ENCODE peak calls at places on chromosomes 7 and 10, in ten cellular contexts. U, Q, T, J, D, P, X, E, B and Z are unnamed samples.

GRCh38 chr10:91634246-91634645 is 1.4 kb upstream of the PPP1R3C start:
- DNase-seq in Q (no peak), U (no peak), E (no peak), X (no peak), P (no peak), D (no peak), T (no peak), J (no peak), B (no peak), Z (no peak)

GRCh38 chr10:46024948-46025347 is 5.5 kb downstream of the NCOA4 start:
- DNase-seq in J (no peak), U (no peak), P (no peak), T (no peak), X (no peak), Q (peak; percentile 69), D (no peak), E (no peak), B (no peak), Z (no peak)

GRCh38 chr10:110076559-110077318 is 69.0 kb downstream of the ADD3 start:
- DNase-seq in T (peak; percentile 75), U (no peak), D (peak; percentile 64), X (peak; percentile 94), B (peak; percentile 58), E (no peak), P (peak; percentile 44), Q (peak; percentile 96), J (no peak), Z (peak; percentile 65)

GRCh38 chr7:101108330-101108857 is 18.5 kb upstream of the SERPINE1 start:
- DNase-seq in E (no peak), D (peak; percentile 10), T (no peak), J (no peak), U (peak; percentile 90), Q (peak; percentile 62), P (peak; percentile 59), B (no peak), X (no peak), Z (no peak)

GRCh38 chr10:89091501-89091900 is 100.9 kb downstream of the FAS start:
- DNase-seq in J (no peak), E (no peak), T (no peak), X (no peak), P (no peak), D (no peak), B (no peak), U (no peak), Q (peak; percentile 66), Z (no peak)

GRCh38 chr10:14302035-14302434 is 28.7 kb downstream of the FRMD4A start:
- DNase-seq in D (no peak), U (no peak), E (no peak), Q (peak; percentile 55), T (no peak), P (no peak), B (peak; percentile 45), J (no peak), X (peak; percentile 5), Z (no peak)

GRCh38 chr7:10815546-10815945 is 158.1 kb upstream of the PHF14 start:
- DNase-seq in U (no peak), P (no peak), E (no peak), T (no peak), Q (no peak), D (no peak), J (no peak), B (no peak), X (no peak), Z (no peak)

GRCh38 chr7:100064162-100064561 is 14.6 kb downstream of the ZSCAN21 start:
- DNase-seq in Q (no peak), B (no peak), D (no peak), E (no peak), P (no peak), T (no peak), X (no peak), J (no peak), U (peak; percentile 10), Z (no peak)

GRCh38 chr7:154503962-154504550 is 451.9 kb downstream of the DPP6 start:
- DNase-seq in B (peak; percentile 45), E (no peak), T (peak; percentile 75), X (no peak), D (peak; percentile 71), Q (peak; percentile 49), P (no peak), U (no peak), J (no peak), Z (no peak)

GRCh38 chr7:155190608-155191536 is 106.8 kb upstream of the INSIG1 start:
- DNase-seq in P (peak; percentile 35), X (no peak), T (peak; percentile 17), B (peak; percentile 56), E (peak; percentile 71), Q (peak; percentile 32), D (no peak), J (no peak), U (no peak), Z (peak; percentile 66)

GRCh38 chr10:78802866-78803265 is 265.9 kb upstream of the ZMIZ1 start:
- DNase-seq in P (peak; percentile 58), T (no peak), U (peak; percentile 84), E (no peak), Q (peak; percentile 42), B (peak; percentile 33), X (peak; percentile 37), D (no peak), J (no peak), Z (no peak)

GRCh38 chr7:21771906-21772610 is 173.6 kb downstream of the CDCA7L start:
- DNase-seq in U (no peak), X (no peak), E (no peak), Q (peak; percentile 25), D (peak; percentile 60), B (no peak), T (peak; percentile 60), J (no peak), P (no peak), Z (no peak)

GRCh38 chr7:139673230-139673629 is 104.6 kb downstream of the HIPK2 start:
- DNase-seq in U (no peak), J (no peak), X (no peak), P (no peak), D (no peak), T (no peak), B (no peak), E (peak; percentile 52), Q (peak; percentile 45), Z (peak; percentile 57)

GRCh38 chr10:12735843-12736462 is 265.6 kb downstream of the CCDC3 start:
- DNase-seq in E (no peak), T (no peak), P (no peak), B (no peak), D (no peak), J (no peak), X (no peak), U (no peak), Q (no peak), Z (no peak)

GRCh38 chr7:140867467-140868314 is 57.0 kb downstream of the BRAF start:
- DNase-seq in E (no peak), Q (no peak), D (no peak), T (no peak), X (no peak), J (no peak), B (no peak), P (no peak), U (no peak), Z (no peak)

GRCh38 chr10:49177391-49178355 is 10.5 kb downstream of the TMEM273 start:
- DNase-seq in E (peak; percentile 75), X (peak; percentile 38), Q (peak; percentile 71), U (no peak), T (peak; percentile 76), P (peak; percentile 87), J (no peak), B (peak; percentile 97), D (peak; percentile 6), Z (peak; percentile 90)

GRCh38 chr7:146321301-146321700 is 204.7 kb downstream of the CNTNAP2 start:
- DNase-seq in Q (no peak), D (no peak), B (no peak), P (no peak), U (no peak), T (no peak), X (no peak), J (no peak), E (no peak), Z (no peak)

GRCh38 chr10:104680467-104681401 is 39.6 kb downstream of the SORCS3 start:
- DNase-seq in Q (no peak), P (no peak), B (peak; percentile 3), J (no peak), E (no peak), T (peak; percentile 72), D (peak; percentile 53), U (no peak), X (no peak), Z (no peak)

GRCh38 chr10:21308018-21308417 is 217.5 kb downstream of the SKIDA1 start:
- DNase-seq in U (no peak), E (no peak), P (no peak), X (no peak), T (no peak), B (no peak), J (no peak), D (no peak), Q (no peak), Z (no peak)

GRCh38 chr7:100044719-100045118 is 4.9 kb upstream of the ZSCAN21 start:
- DNase-seq in D (no peak), P (no peak), J (no peak), U (peak; percentile 32), E (no peak), X (no peak), Q (no peak), T (no peak), B (no peak), Z (no peak)

GRCh38 chr7:132703742-132704141 is 127.5 kb upstream of the PLXNA4 start:
- DNase-seq in X (no peak), B (no peak), D (no peak), J (no peak), Q (no peak), E (no peak), U (no peak), P (no peak), T (no peak), Z (no peak)

GRCh38 chr10:113957013-113957412 is 86.7 kb upstream of the ADRB1 start:
- DNase-seq in U (no peak), P (no peak), B (peak; percentile 20), D (peak; percentile 21), X (peak; percentile 52), Q (peak; percentile 96), J (no peak), T (no peak), E (no peak), Z (no peak)

GRCh38 chr10:91416339-91416868 is 6.3 kb downstream of the HECTD2 start:
- DNase-seq in U (no peak), E (no peak), D (no peak), Q (no peak), B (no peak), T (no peak), X (no peak), J (no peak), P (no peak), Z (no peak)

GRCh38 chr7:42932861-42933591 is 850 bp downstream of the MRPL32 start:
- DNase-seq in Q (peak; percentile 42), B (peak; percentile 43), E (no peak), D (no peak), U (no peak), P (peak; percentile 51), X (no peak), T (no peak), J (no peak), Z (no peak)